ENCODE peak calls at places on chromosome 7, in ten cellular contexts. X is NCI-H446, T is AG20443, C is hypothalamus, Z is activated T-helper 1 cell treated with Interleukin-2 at 50 U/mL for 16 hours, J is kidney tubule cell, P is GM13976, Y is glutamatergic neuron, M is B cell, R is T-cell. E is an unnamed sample.

GRCh38 chr7:46133741-46134140 is 212.7 kb upstream of the IGFBP3 start:
- DNase-seq in X (no peak), T (no peak), C (no peak), Z (no peak), J (no peak), P (no peak), Y (no peak), M (no peak), R (no peak), E (no peak)

GRCh38 chr7:47008461-47008860 is 573.5 kb downstream of the TNS3 start:
- DNase-seq in X (no peak), T (peak), C (no peak), Z (no peak), J (peak), P (no peak), Y (no peak), M (no peak), R (no peak), E (no peak)

GRCh38 chr7:30027065-30027456 is 559 bp upstream of the FKBP14 start:
- DNase-seq in X (peak), T (peak), C (no peak), Z (no peak), J (peak), P (peak), Y (no peak), M (peak), R (no peak), E (no peak)

GRCh38 chr7:156932006-156932405 is 17.5 kb upstream of the NOM1 start:
- DNase-seq in X (no peak), T (no peak), C (no peak), Z (no peak), J (peak), P (no peak), Y (no peak), M (no peak), R (no peak), E (no peak)

GRCh38 chr7:22350466-22351328 is 6.3 kb downstream of the RAPGEF5 start:
- DNase-seq in X (peak), T (peak), C (no peak), Z (no peak), J (peak), P (no peak), Y (no peak), M (no peak), R (no peak), E (no peak)

GRCh38 chr7:26284995-26285632 is 6.5 kb upstream of the SNX10 start:
- DNase-seq in X (no peak), T (no peak), C (no peak), Z (no peak), J (no peak), P (no peak), Y (no peak), M (no peak), R (no peak), E (no peak)

GRCh38 chr7:15780271-15780670 is 93.8 kb upstream of the MEOX2 start:
- DNase-seq in X (no peak), T (no peak), C (no peak), Z (no peak), J (peak), P (no peak), Y (no peak), M (no peak), R (no peak), E (no peak)

GRCh38 chr7:6513541-6513940 is 37.7 kb downstream of the GRID2IP start:
- DNase-seq in X (no peak), T (no peak), C (no peak), Z (no peak), J (no peak), P (no peak), Y (no peak), M (no peak), R (no peak), E (no peak)

GRCh38 chr7:2450198-2451107 is 25.7 kb downstream of the GRIFIN start:
- DNase-seq in X (no peak), T (peak), C (no peak), Z (no peak), J (no peak), P (no peak), Y (no peak), M (no peak), R (no peak), E (no peak)

GRCh38 chr7:1170741-1171501 is 10.9 kb upstream of the ZFAND2A start:
- DNase-seq in X (no peak), T (no peak), C (no peak), Z (no peak), J (no peak), P (no peak), Y (no peak), M (no peak), R (no peak), E (no peak)

GRCh38 chr7:75722381-75722780 is 16.4 kb downstream of the HIP1 start:
- DNase-seq in X (no peak), T (no peak), C (no peak), Z (no peak), J (no peak), P (no peak), Y (no peak), M (no peak), R (no peak), E (no peak)

GRCh38 chr7:80597875-80598274 is 40.6 kb upstream of the CD36 start:
- DNase-seq in X (no peak), T (no peak), C (no peak), Z (no peak), J (no peak), P (no peak), Y (no peak), M (no peak), R (no peak), E (no peak)

GRCh38 chr7:32536585-32536984 is 41.3 kb downstream of the AVL9 start:
- DNase-seq in X (peak), T (peak), C (no peak), Z (no peak), J (peak), P (no peak), Y (no peak), M (no peak), R (no peak), E (no peak)

GRCh38 chr7:18894155-18894554 is 223.3 kb downstream of the TWIST1 start:
- DNase-seq in X (no peak), T (no peak), C (no peak), Z (no peak), J (no peak), P (no peak), Y (no peak), M (no peak), R (no peak), E (no peak)

GRCh38 chr7:149291036-149291835 is 29.2 kb downstream of the ZNF783 start:
- DNase-seq in X (no peak), T (no peak), C (no peak), Z (no peak), J (no peak), P (no peak), Y (no peak), M (no peak), R (no peak), E (no peak)

GRCh38 chr7:2048531-2048930 is 184.2 kb downstream of the MAD1L1 start:
- DNase-seq in X (no peak), T (no peak), C (no peak), Z (no peak), J (no peak), P (no peak), Y (no peak), M (no peak), R (no peak), E (no peak)

GRCh38 chr7:18445483-18445882 is 50.1 kb upstream of the HDAC9 start:
- DNase-seq in X (no peak), T (no peak), C (no peak), Z (no peak), J (no peak), P (no peak), Y (no peak), M (no peak), R (no peak), E (no peak)

GRCh38 chr7:43856996-43857395 is 12.3 kb downstream of the MRPS24 start:
- DNase-seq in X (no peak), T (no peak), C (no peak), Z (no peak), J (peak), P (no peak), Y (no peak), M (no peak), R (no peak), E (no peak)

GRCh38 chr7:73887762-73888161 is 26.8 kb downstream of the TMEM270 start:
- DNase-seq in X (no peak), T (no peak), C (no peak), Z (no peak), J (no peak), P (no peak), Y (no peak), M (no peak), R (no peak), E (no peak)

GRCh38 chr7:96320437-96320836 is 1.5 kb downstream of the SLC25A13 start:
- DNase-seq in X (no peak), T (no peak), C (no peak), Z (no peak), J (no peak), P (peak), Y (no peak), M (no peak), R (no peak), E (no peak)

GRCh38 chr7:96228760-96229159 is 93.1 kb downstream of the SLC25A13 start:
- DNase-seq in X (no peak), T (no peak), C (no peak), Z (no peak), J (no peak), P (no peak), Y (no peak), M (no peak), R (no peak), E (no peak)

GRCh38 chr7:77802557-77803410 is 4.2 kb downstream of the PHTF2 start:
- DNase-seq in X (no peak), T (no peak), C (no peak), Z (no peak), J (no peak), P (no peak), Y (no peak), M (no peak), R (no peak), E (no peak)

GRCh38 chr7:30200591-30200990 is 65.8 kb downstream of the MTURN start:
- DNase-seq in X (peak), T (no peak), C (no peak), Z (no peak), J (no peak), P (no peak), Y (no peak), M (no peak), R (no peak), E (no peak)

GRCh38 chr7:30238721-30239441 is 45.5 kb upstream of the ZNRF2 start:
- DNase-seq in X (peak), T (peak), C (no peak), Z (no peak), J (peak), P (peak), Y (no peak), M (peak), R (no peak), E (no peak)

E was measured in ecto neural progenitor cell.